ENCODE peak calls at places on chromosomes 4 and X, in five cellular contexts. Z, B, C, E and X are unnamed samples.

GRCh38 chrX:19627533-19627932 is 112.2 kb upstream of the MAP3K15 start:
- DNase-seq in C (no peak), E (no peak), B (no peak), Z (no peak), X (no peak)

GRCh38 chr4:139279723-139280620 is at the start of gene MGARP:
- DNase-seq in B (no peak), E (no peak), Z (peak; percentile 70), C (no peak), X (peak; percentile 28)

GRCh38 chr4:21347142-21347541 is 601.4 kb downstream of the KCNIP4 start:
- DNase-seq in Z (no peak), C (no peak), E (no peak), B (no peak), X (no peak)

GRCh38 chr4:16667464-16667863 is 231.0 kb downstream of the LDB2 start:
- DNase-seq in Z (no peak), C (no peak), E (peak; percentile 86), B (no peak), X (no peak)

GRCh38 chrX:30713061-30713525 is 59.9 kb downstream of the GK start:
- DNase-seq in B (peak; percentile 34), E (peak; percentile 52), Z (no peak), C (no peak), X (peak; percentile 72)

GRCh38 chrX:38754102-38754790 is 47.0 kb upstream of the MID1IP1 start:
- DNase-seq in B (peak; percentile 16), E (peak; percentile 41), Z (no peak), C (no peak), X (peak; percentile 24)

GRCh38 chrX:26442340-26442739 is 226.4 kb downstream of the MAGEB5 start:
- DNase-seq in E (peak; percentile 40), B (no peak), C (no peak), Z (no peak), X (no peak)

GRCh38 chr4:10640535-10641159 is 43.9 kb downstream of the CLNK start:
- DNase-seq in Z (no peak), C (no peak), E (no peak), B (no peak), X (no peak)

GRCh38 chr4:73603307-73603710 is 16.9 kb downstream of the RASSF6 start:
- DNase-seq in E (peak; percentile 75), Z (no peak), C (no peak), B (no peak), X (peak; percentile 46)

GRCh38 chr4:98784947-98785693 is 126.7 kb upstream of the TSPAN5 start:
- DNase-seq in E (no peak), Z (no peak), B (no peak), C (no peak), X (no peak)

GRCh38 chr4:15674926-15675325 is 6.7 kb upstream of the FAM200B start:
- DNase-seq in B (no peak), C (no peak), E (no peak), Z (no peak), X (no peak)

GRCh38 chr4:53942712-53943111 is 121.7 kb downstream of the CHIC2 start:
- DNase-seq in E (no peak), B (no peak), C (no peak), Z (no peak), X (no peak)

GRCh38 chr4:183823394-183823793 is 81.7 kb upstream of the STOX2 start:
- DNase-seq in Z (no peak), C (peak; percentile 79), E (peak; percentile 49), B (peak; percentile 47), X (no peak)

GRCh38 chr4:19473569-19473968 is 778.1 kb upstream of the SLIT2 start:
- DNase-seq in Z (no peak), E (no peak), C (no peak), B (no peak), X (no peak)

GRCh38 chrX:1749499-1749898 is 134.6 kb downstream of the ASMT start:
- DNase-seq in C (no peak), Z (no peak), E (no peak), B (no peak), X (no peak)
- TF ChIP-seq CTCF in C (no peak), Z (no peak), E (no peak), B (no peak), X (no peak)

DNA sequence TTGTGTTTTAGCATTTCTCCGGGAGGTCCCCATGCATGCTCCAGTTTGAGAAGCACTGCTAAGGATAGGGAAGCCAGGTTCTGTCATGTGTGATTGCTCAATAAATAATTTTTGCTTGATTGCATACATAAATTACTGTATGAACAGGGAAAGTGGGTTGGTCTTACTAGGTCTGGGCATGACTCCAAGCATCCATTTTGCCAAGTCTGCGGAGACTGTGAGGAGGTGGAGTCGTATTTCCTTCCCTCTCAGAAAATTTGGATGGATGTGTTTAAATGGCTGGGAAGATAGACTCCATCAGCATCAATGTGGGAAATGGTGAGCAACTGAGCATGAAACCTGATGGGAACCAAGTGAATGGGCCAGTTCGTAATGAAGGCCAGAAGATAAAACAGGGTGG is 84.0 kb downstream of the NHS start:
- DNase-seq in B (peak; percentile 54), Z (no peak), C (no peak), E (no peak), X (no peak)
- TF ChIP-seq CTCF in B (no peak), Z (no peak), C (no peak), E (no peak), X (no peak)

DNA sequence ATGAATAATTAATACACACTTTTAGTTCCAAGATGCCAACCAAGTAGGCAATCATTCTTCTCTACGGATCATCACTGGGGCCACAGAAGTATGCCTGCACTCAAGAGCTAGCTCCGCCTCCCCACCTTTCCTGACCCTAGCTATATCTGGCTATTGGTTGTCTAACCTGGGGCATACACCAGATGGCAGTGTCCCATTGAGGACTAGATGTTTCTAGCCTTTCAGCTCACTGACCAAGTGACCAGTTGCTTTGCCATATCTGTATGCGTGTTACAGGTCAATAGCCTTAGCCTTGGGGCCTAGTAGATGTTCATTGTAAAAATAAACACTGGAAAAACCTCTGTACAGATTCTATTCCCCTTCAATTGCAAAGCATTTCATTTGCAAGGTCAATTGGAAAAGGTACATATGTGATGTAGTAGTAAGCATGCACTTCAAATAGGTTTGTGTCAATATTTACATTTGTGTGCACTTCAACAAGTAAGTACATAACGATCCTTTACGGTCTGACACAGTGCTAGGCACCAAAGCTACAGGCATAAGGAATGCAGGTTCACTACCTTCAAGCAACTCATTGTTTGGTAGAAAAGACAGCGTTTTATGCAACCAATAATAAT is 521.7 kb downstream of the PPARGC1A start:
- DNase-seq in Z (no peak), E (no peak), B (no peak), C (no peak), X (no peak)
- TF ChIP-seq CTCF in Z (peak; percentile 14), E (peak; percentile 42), B (no peak), C (no peak), X (no peak)

DNA sequence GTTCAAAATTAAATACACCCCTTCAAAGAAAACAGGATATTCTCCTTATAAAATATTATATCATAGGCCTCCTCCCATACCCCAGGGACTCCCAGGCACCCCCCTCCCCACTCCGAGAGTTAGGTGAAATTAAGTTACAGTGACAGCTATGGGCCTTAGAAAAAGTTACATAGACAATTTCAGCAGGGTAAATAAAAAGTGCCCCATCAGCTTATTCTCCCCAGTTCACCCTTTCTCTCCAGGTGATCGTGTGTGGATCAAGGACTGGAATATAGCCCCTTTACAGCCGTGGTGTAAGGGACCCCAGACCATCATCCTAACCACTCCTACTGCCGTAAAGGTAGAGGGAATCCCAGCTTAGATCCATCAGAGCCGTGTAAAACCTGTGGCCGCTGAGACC is 147.6 kb upstream of the FGF16 start:
- DNase-seq in E (no peak), B (no peak), Z (no peak), C (no peak), X (no peak)
- TF ChIP-seq CTCF in E (no peak), B (no peak), Z (no peak), C (no peak), X (no peak)

GRCh38 chr4:163191999-163192398 is 25.3 kb upstream of the NAF1 start:
- DNase-seq in E (peak; percentile 4), B (no peak), C (no peak), Z (no peak), X (no peak)
- TF ChIP-seq CTCF in E (peak; percentile 26), B (no peak), C (no peak), Z (peak; percentile 13), X (no peak)

GRCh38 chrX:145549476-145549875 is 268.2 kb upstream of the SLITRK2 start:
- DNase-seq in C (no peak), B (no peak), Z (no peak), E (no peak), X (no peak)

DNA sequence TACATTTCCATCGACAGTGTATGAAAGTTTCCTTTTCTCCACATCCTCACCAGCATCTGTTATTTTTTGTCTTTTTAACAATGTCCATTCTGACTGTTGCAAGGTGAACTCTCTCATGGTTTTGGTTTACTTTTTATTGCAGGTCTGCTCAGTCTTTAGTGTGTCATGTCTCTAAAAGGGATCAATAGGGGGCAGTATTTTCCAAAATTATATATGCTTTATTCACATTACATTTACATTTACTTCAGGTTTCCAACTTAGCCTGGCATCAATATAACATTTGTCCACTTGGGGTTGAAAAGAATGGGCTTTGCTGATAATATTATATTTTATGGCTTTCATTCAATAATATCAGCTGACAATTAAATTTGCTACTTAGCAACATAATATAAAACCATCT is 265.0 kb upstream of the SLITRK2 start:
- DNase-seq in Z (no peak), C (no peak), E (no peak), B (no peak), X (no peak)
- TF ChIP-seq CTCF in Z (no peak), C (no peak), E (peak; percentile 1), B (no peak), X (no peak)